ENCODE peak calls at places on chromosome 12, in ten cellular contexts. F, P, N, Z, K, R, H, D, V and B are unnamed samples.

GRCh38 chr12:128971802-128972201 is 118.5 kb downstream of the GLT1D1 start:
- DNase-seq in P (no peak), Z (no peak), H (no peak), K (no peak), V (no peak), R (no peak), N (no peak), D (no peak), F (no peak), B (no peak)

GRCh38 chr12:5083955-5084849 is 40.5 kb downstream of the KCNA5 start:
- DNase-seq in F (peak; percentile 39), R (peak; percentile 49), N (no peak), Z (no peak), P (no peak), K (peak; percentile 7), D (no peak), H (no peak), V (no peak), B (no peak)

GRCh38 chr12:5260086-5260485 is 171.8 kb upstream of the NTF3 start:
- DNase-seq in V (no peak), H (no peak), P (no peak), D (no peak), K (no peak), F (no peak), R (no peak), Z (no peak), N (no peak), B (no peak)

GRCh38 chr12:50087995-50088394 is 2.9 kb downstream of the SMARCD1 start:
- DNase-seq in N (no peak), K (no peak), V (no peak), Z (no peak), F (no peak), D (no peak), H (no peak), P (no peak), R (no peak), B (peak; percentile 61)

GRCh38 chr12:117986705-117987469 is 18.1 kb upstream of the KSR2 start:
- DNase-seq in N (no peak), Z (no peak), K (no peak), F (no peak), D (no peak), V (no peak), R (no peak), P (no peak), H (no peak), B (peak; percentile 30)

GRCh38 chr12:4273651-4274395 is at the start of gene CCND2:
- DNase-seq in V (peak; percentile 95), N (no peak), D (peak; percentile 94), R (peak; percentile 74), K (peak; percentile 93), F (peak; percentile 95), H (peak; percentile 88), Z (peak; percentile 92), P (no peak), B (peak; percentile 87)

GRCh38 chr12:52871291-52871961 is 22.6 kb upstream of the KRT78 start:
- DNase-seq in P (no peak), V (peak; percentile 72), Z (no peak), K (no peak), F (no peak), R (no peak), N (no peak), D (no peak), H (no peak), B (peak; percentile 84)

GRCh38 chr12:94699796-94700195 is 49.4 kb upstream of the TMCC3 start:
- DNase-seq in P (no peak), F (no peak), H (no peak), D (no peak), K (no peak), Z (no peak), N (no peak), R (no peak), V (no peak), B (no peak)

GRCh38 chr12:83473408-83474095 is 786.8 kb downstream of the TMTC2 start:
- DNase-seq in K (no peak), H (no peak), V (no peak), Z (no peak), R (no peak), D (no peak), N (no peak), F (no peak), P (no peak), B (no peak)

GRCh38 chr12:31872831-31873604 is 86.2 kb upstream of the RESF1 start:
- DNase-seq in H (no peak), V (no peak), Z (no peak), R (no peak), K (no peak), P (no peak), D (no peak), N (no peak), F (no peak), B (no peak)

GRCh38 chr12:64103821-64104220 is 118.3 kb downstream of the KICS2 start:
- DNase-seq in D (no peak), F (no peak), H (no peak), K (no peak), Z (no peak), V (no peak), N (no peak), P (no peak), R (no peak), B (peak; percentile 12)

GRCh38 chr12:122724641-122725243 is 5.9 kb downstream of the HCAR1 start:
- DNase-seq in R (no peak), F (no peak), V (no peak), K (no peak), H (no peak), N (no peak), P (no peak), Z (no peak), D (no peak), B (no peak)

GRCh38 chr12:32891526-32891925 is 5.1 kb downstream of the PKP2 start:
- DNase-seq in H (no peak), F (no peak), V (no peak), Z (no peak), K (no peak), P (no peak), D (no peak), R (no peak), N (no peak), B (no peak)

GRCh38 chr12:122886851-122887816 is 8.8 kb downstream of the VPS37B start:
- DNase-seq in N (no peak), V (no peak), H (no peak), D (no peak), F (no peak), K (no peak), R (no peak), Z (no peak), P (no peak), B (peak; percentile 29)

GRCh38 chr12:92295523-92295922 is 149.9 kb upstream of the BTG1 start:
- DNase-seq in K (no peak), P (peak; percentile 36), D (no peak), H (no peak), V (no peak), Z (no peak), N (no peak), F (no peak), R (no peak), B (no peak)

GRCh38 chr12:102118874-102119273 is 1.0 kb downstream of the NUP37 start:
- DNase-seq in R (no peak), Z (no peak), N (no peak), H (no peak), P (no peak), V (no peak), F (no peak), D (no peak), K (no peak), B (no peak)
- H3K4me3 ChIP-seq in R (no peak overlapping the region), Z (peak overlapping the region; percentile 83), N (no peak overlapping the region), H (peak overlapping the region; percentile 86), P (peak overlapping the region; percentile 85), V (peak overlapping the region; percentile 60), F (no peak overlapping the region), D (peak overlapping the region; percentile 69), K (peak overlapping the region; percentile 75), B (peak overlapping the region; percentile 79)

GRCh38 chr12:109715310-109716091 is 1.9 kb downstream of the FAM222A start:
- DNase-seq in V (peak; percentile 61), Z (no peak), D (peak; percentile 53), R (no peak), P (no peak), H (peak; percentile 80), N (no peak), F (peak; percentile 77), K (no peak), B (no peak)
- H3K4me3 ChIP-seq in V (peak overlapping the region; percentile 60), Z (peak overlapping the region; percentile 65), D (peak overlapping the region; percentile 65), R (no peak overlapping the region), P (no peak overlapping the region), H (peak overlapping the region; percentile 65), N (no peak overlapping the region), F (no peak overlapping the region), K (no peak overlapping the region), B (no peak overlapping the region)

DNA sequence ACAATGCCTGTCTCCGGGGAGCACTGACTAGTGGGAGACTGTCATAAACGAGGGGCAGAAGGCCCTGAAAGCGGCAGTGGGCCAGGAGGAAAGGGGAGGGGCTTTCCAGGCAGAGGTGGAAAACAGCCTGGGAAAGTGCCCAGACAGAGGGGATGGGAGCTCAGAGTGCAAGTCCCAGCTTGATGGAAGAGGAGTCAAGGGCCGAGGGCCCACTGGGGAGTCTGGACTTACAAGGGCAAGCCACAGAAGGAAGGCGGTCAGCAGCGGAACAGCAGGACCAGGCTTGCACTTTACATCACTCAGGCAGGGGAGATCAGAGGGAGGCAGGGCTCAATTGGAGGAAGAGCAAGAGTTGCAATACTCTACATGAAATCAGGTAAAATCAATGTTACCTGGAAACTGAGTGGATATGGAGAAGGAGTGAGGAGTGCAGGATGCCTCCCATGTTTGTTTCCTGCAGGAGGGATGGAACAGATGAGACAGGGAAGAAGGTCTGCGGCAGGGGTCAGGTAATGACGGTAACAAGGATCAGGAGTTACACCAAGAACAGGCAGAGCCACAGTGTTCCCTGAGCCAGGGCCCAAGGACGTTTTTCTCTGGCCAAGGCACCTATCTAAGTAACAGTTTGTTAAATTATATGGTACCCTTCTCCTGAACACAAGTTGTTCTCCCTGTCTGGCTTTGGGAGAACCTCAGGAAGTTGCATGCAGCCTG is 23.8 kb downstream of the PXN start:
- DNase-seq in K (no peak), R (no peak), F (no peak), H (peak; percentile 25), Z (no peak), N (no peak), D (no peak), V (no peak), P (no peak), B (no peak)
- H3K4me3 ChIP-seq in K (no peak overlapping the region), R (no peak overlapping the region), F (no peak overlapping the region), H (no peak overlapping the region), Z (no peak overlapping the region), N (no peak overlapping the region), D (no peak overlapping the region), V (no peak overlapping the region), P (no peak overlapping the region), B (no peak overlapping the region)

DNA sequence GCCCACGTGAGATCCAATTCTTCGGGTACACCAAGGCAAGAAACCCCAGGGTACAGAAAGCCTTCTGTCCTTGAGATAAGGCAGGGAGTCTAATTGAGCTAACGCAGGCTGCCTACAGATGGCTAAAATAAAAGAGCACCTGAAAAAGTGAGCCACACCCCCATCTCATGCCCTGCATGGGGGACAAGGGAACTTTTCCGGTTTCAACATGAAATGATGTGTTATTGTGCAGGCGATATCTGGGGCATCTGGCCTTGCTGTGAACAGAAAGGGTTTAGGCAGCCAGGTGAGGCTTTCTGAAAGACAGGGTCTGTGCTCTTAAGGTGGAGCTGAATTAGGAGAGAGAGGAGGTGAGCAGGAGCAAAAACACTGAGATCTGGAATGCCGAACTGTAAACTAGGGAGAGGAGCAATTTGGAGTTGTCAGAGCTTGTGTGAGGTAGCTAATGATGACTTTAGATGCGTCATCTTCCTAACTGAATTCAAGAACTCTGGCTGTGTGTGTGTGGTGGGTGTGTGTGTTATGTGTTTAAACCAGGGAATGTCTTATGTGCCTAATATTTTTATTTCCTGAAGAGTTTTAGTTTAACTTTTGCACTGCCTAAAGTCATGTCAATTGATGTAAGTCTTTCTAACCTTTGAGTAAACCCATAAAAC is 20.1 kb upstream of the LDHB start:
- DNase-seq in F (no peak), H (no peak), V (no peak), R (no peak), K (no peak), P (no peak), N (no peak), D (no peak), Z (no peak), B (no peak)
- H3K4me3 ChIP-seq in F (no peak overlapping the region), H (no peak overlapping the region), V (no peak overlapping the region), R (no peak overlapping the region), K (no peak overlapping the region), P (no peak overlapping the region), N (no peak overlapping the region), D (no peak overlapping the region), Z (no peak overlapping the region), B (no peak overlapping the region)